ENCODE peak calls at places on chromosomes 5 and 9, in six cellular contexts. S is fibroblast of gingiva, O is T-helper 1 cell, B is AG04450, Y is AG04449, H is HuH-7.5. C is an unnamed sample.

GRCh38 chr5:20231040-20231439 is 243.0 kb upstream of the CDH18 start:
- DNase-seq in S (no peak), O (no peak), B (no peak), Y (no peak), H (no peak), C (no peak)

GRCh38 chr9:110048473-110048975 is 159.4 kb downstream of the C9orf152 start:
- DNase-seq in S (peak), O (peak), B (no peak), Y (no peak), H (no peak), C (peak)

GRCh38 chr5:115625579-115626443 is at the start of gene TMED7:
- DNase-seq in S (peak), O (peak), B (peak), Y (peak), H (peak), C (peak)

GRCh38 chr5:167684251-167684650 is 607.2 kb upstream of the WWC1 start:
- DNase-seq in S (no peak), O (no peak), B (no peak), Y (no peak), H (no peak), C (no peak)

GRCh38 chr5:58921106-58921505 is 338.2 kb downstream of the RAB3C start:
- DNase-seq in S (no peak), O (no peak), B (no peak), Y (no peak), H (no peak), C (no peak)

GRCh38 chr9:125074976-125075375 is 68.4 kb downstream of the SCAI start:
- DNase-seq in S (no peak), O (no peak), B (no peak), Y (peak), H (no peak), C (no peak)

GRCh38 chr9:86043999-86044398 is 55.4 kb downstream of the GOLM1 start:
- DNase-seq in S (no peak), O (no peak), B (no peak), Y (no peak), H (no peak), C (no peak)

GRCh38 chr9:36584626-36585460 is 12.1 kb downstream of the MELK start:
- DNase-seq in S (no peak), O (no peak), B (no peak), Y (no peak), H (no peak), C (no peak)

GRCh38 chr5:151087475-151087874 is 6.6 kb upstream of the TNIP1 start:
- DNase-seq in S (no peak), O (no peak), B (no peak), Y (no peak), H (no peak), C (no peak)

GRCh38 chr9:27499481-27499880 is 24.6 kb upstream of the IFNK start:
- DNase-seq in S (no peak), O (no peak), B (no peak), Y (no peak), H (no peak), C (no peak)

GRCh38 chr5:137279631-137280236 is 219.4 kb downstream of the SPOCK1 start:
- DNase-seq in S (no peak), O (no peak), B (no peak), Y (no peak), H (no peak), C (no peak)

GRCh38 chr5:178207183-178207916 is 3.0 kb downstream of the HNRNPAB start:
- DNase-seq in S (no peak), O (no peak), B (no peak), Y (no peak), H (no peak), C (peak)

GRCh38 chr5:159092288-159092687 is 7.4 kb downstream of the EBF1 start:
- DNase-seq in S (no peak), O (no peak), B (no peak), Y (no peak), H (no peak), C (no peak)

GRCh38 chr5:16392718-16393117 is 72.9 kb downstream of the ZNF622 start:
- DNase-seq in S (no peak), O (no peak), B (no peak), Y (no peak), H (no peak), C (no peak)

GRCh38 chr9:121073038-121073437 is 1.7 kb upstream of the CNTRL start:
- DNase-seq in S (peak), O (no peak), B (no peak), Y (no peak), H (no peak), C (peak)

GRCh38 chr9:12846035-12846434 is 71.2 kb downstream of the LURAP1L start:
- DNase-seq in S (peak), O (no peak), B (no peak), Y (no peak), H (no peak), C (no peak)

GRCh38 chr9:137749511-137749910 is 128.1 kb upstream of the CACNA1B start:
- DNase-seq in S (no peak), O (no peak), B (no peak), Y (no peak), H (no peak), C (no peak)

GRCh38 chr5:103624748-103625147 is 62.2 kb upstream of the NUDT12 start:
- DNase-seq in S (no peak), O (no peak), B (no peak), Y (no peak), H (no peak), C (no peak)

GRCh38 chr9:14030350-14030823 is 283.6 kb downstream of the NFIB start:
- DNase-seq in S (peak), O (no peak), B (peak), Y (peak), H (no peak), C (no peak)

GRCh38 chr5:5277118-5277517 is 137.0 kb downstream of the ADAMTS16 start:
- DNase-seq in S (no peak), O (no peak), B (no peak), Y (no peak), H (no peak), C (no peak)

GRCh38 chr9:112774006-112774996 is 23.7 kb downstream of the SNX30 start:
- DNase-seq in S (peak), O (no peak), B (no peak), Y (no peak), H (no peak), C (no peak)

GRCh38 chr5:73534001-73534547 is 31.4 kb downstream of the ANKRA2 start:
- DNase-seq in S (no peak), O (no peak), B (no peak), Y (no peak), H (no peak), C (no peak)

GRCh38 chr9:12640021-12640587 is 53.1 kb upstream of the TYRP1 start:
- DNase-seq in S (peak), O (no peak), B (peak), Y (peak), H (no peak), C (peak)

GRCh38 chr5:133611357-133612020 is 852 bp downstream of the FSTL4 start:
- DNase-seq in S (no peak), O (no peak), B (no peak), Y (no peak), H (no peak), C (no peak)

GRCh38 chr9:121683652-121684051 is 32.2 kb downstream of the DAB2IP start:
- DNase-seq in S (no peak), O (no peak), B (no peak), Y (no peak), H (no peak), C (no peak)

GRCh38 chr5:62960781-62961180 is 382.2 kb downstream of the LRRC70 start:
- DNase-seq in S (no peak), O (no peak), B (no peak), Y (no peak), H (no peak), C (no peak)

GRCh38 chr5:44441460-44441859 is 52.2 kb upstream of the FGF10 start:
- DNase-seq in S (no peak), O (no peak), B (no peak), Y (no peak), H (no peak), C (no peak)

GRCh38 chr5:151141535-151141934 is 16.0 kb downstream of the ANXA6 start:
- DNase-seq in S (peak), O (peak), B (no peak), Y (no peak), H (no peak), C (no peak)

GRCh38 chr9:73173526-73174411 is 22.1 kb downstream of the ANXA1 start:
- DNase-seq in S (no peak), O (no peak), B (no peak), Y (no peak), H (no peak), C (no peak)

C was measured in body of pancreas.